ENCODE peak calls at places on chromosomes 3 and 15, in four cellular contexts. One of them, this sample, is unnamed.

GRCh38 chr3:12228461-12228860 is 60.4 kb upstream of the PPARG start:
- DNase-seq in ovary: no peak
- DNase-seq in left lung: no peak
- DNase-seq in hepatocyte: no peak
- DNase-seq in this sample: no peak

GRCh38 chr3:23840521-23840920 is 34.8 kb downstream of the UBE2E1 start:
- DNase-seq in hepatocyte: peak; percentile 19
- DNase-seq in ovary: no peak
- DNase-seq in left lung: no peak
- DNase-seq in this sample: no peak

GRCh38 chr3:49872801-49873281 is 3.1 kb upstream of the CAMKV start:
- DNase-seq in hepatocyte: peak; percentile 65
- DNase-seq in left lung: no peak
- DNase-seq in ovary: no peak
- DNase-seq in this sample: no peak

GRCh38 chr3:39378092-39378491 is 5.1 kb upstream of the SLC25A38 start:
- DNase-seq in left lung: no peak
- DNase-seq in hepatocyte: peak; percentile 79
- DNase-seq in ovary: peak; percentile 17
- DNase-seq in this sample: peak; percentile 65

GRCh38 chr15:26087395-26087794 is 224.3 kb upstream of the ATP10A start:
- DNase-seq in hepatocyte: no peak
- DNase-seq in left lung: no peak
- DNase-seq in ovary: no peak
- DNase-seq in this sample: peak; percentile 72

GRCh38 chr15:38217181-38217580 is 35.5 kb upstream of the SPRED1 start:
- DNase-seq in ovary: no peak
- DNase-seq in hepatocyte: no peak
- DNase-seq in left lung: no peak
- DNase-seq in this sample: peak; percentile 69

GRCh38 chr15:39248204-39248603 is 332.7 kb upstream of the THBS1 start:
- DNase-seq in hepatocyte: no peak
- DNase-seq in ovary: no peak
- DNase-seq in left lung: no peak
- DNase-seq in this sample: peak; percentile 41

GRCh38 chr3:145911016-145911415 is 250.0 kb downstream of the PLOD2 start:
- DNase-seq in hepatocyte: no peak
- DNase-seq in left lung: no peak
- DNase-seq in ovary: no peak
- DNase-seq in this sample: no peak

GRCh38 chr3:31361391-31362273 is 171.1 kb upstream of the STT3B start:
- DNase-seq in ovary: no peak
- DNase-seq in hepatocyte: no peak
- DNase-seq in left lung: no peak
- DNase-seq in this sample: no peak

GRCh38 chr3:127754411-127755304 is 67.7 kb downstream of the MGLL start:
- DNase-seq in left lung: no peak
- DNase-seq in hepatocyte: no peak
- DNase-seq in ovary: no peak
- DNase-seq in this sample: no peak

GRCh38 chr3:21644268-21644667 is 106.7 kb downstream of the ZNF385D start:
- DNase-seq in hepatocyte: no peak
- DNase-seq in left lung: no peak
- DNase-seq in ovary: no peak
- DNase-seq in this sample: no peak
- TF ChIP-seq CTCF in hepatocyte: no peak
- TF ChIP-seq CTCF in left lung: no peak
- TF ChIP-seq CTCF in ovary: no peak
- TF ChIP-seq CTCF in this sample: no peak

GRCh38 chr3:150830094-150830681 is 67.2 kb upstream of the SIAH2 start:
- DNase-seq in hepatocyte: peak; percentile 17
- DNase-seq in ovary: no peak
- DNase-seq in left lung: no peak
- DNase-seq in this sample: peak; percentile 8
- TF ChIP-seq CTCF in hepatocyte: peak; percentile 27
- TF ChIP-seq CTCF in ovary: no peak
- TF ChIP-seq CTCF in left lung: no peak
- TF ChIP-seq CTCF in this sample: peak; percentile 5

GRCh38 chr3:16060358-16060852 is 114.1 kb upstream of the GALNT15 start:
- DNase-seq in left lung: no peak
- DNase-seq in hepatocyte: peak; percentile 75
- DNase-seq in ovary: peak; percentile 74
- DNase-seq in this sample: peak; percentile 96
- TF ChIP-seq CTCF in left lung: no peak
- TF ChIP-seq CTCF in hepatocyte: no peak
- TF ChIP-seq CTCF in ovary: no peak
- TF ChIP-seq CTCF in this sample: peak; percentile 44

GRCh38 chr3:195165790-195166189 is 105.2 kb downstream of the XXYLT1 start:
- DNase-seq in left lung: no peak
- DNase-seq in ovary: no peak
- DNase-seq in hepatocyte: no peak
- DNase-seq in this sample: no peak
- TF ChIP-seq CTCF in left lung: no peak
- TF ChIP-seq CTCF in ovary: no peak
- TF ChIP-seq CTCF in hepatocyte: no peak
- TF ChIP-seq CTCF in this sample: no peak

GRCh38 chr3:173876476-173876875 is 478.9 kb downstream of the NLGN1 start:
- DNase-seq in hepatocyte: no peak
- DNase-seq in left lung: no peak
- DNase-seq in ovary: no peak
- DNase-seq in this sample: no peak
- TF ChIP-seq CTCF in hepatocyte: peak; percentile 18
- TF ChIP-seq CTCF in left lung: no peak
- TF ChIP-seq CTCF in ovary: no peak
- TF ChIP-seq CTCF in this sample: peak; percentile 2

GRCh38 chr15:67906382-67906781 is 66.5 kb upstream of the RNU6-1 start:
- DNase-seq in left lung: no peak
- DNase-seq in ovary: no peak
- DNase-seq in hepatocyte: no peak
- DNase-seq in this sample: peak; percentile 13
- TF ChIP-seq CTCF in left lung: no peak
- TF ChIP-seq CTCF in ovary: no peak
- TF ChIP-seq CTCF in hepatocyte: no peak
- TF ChIP-seq CTCF in this sample: no peak

DNA sequence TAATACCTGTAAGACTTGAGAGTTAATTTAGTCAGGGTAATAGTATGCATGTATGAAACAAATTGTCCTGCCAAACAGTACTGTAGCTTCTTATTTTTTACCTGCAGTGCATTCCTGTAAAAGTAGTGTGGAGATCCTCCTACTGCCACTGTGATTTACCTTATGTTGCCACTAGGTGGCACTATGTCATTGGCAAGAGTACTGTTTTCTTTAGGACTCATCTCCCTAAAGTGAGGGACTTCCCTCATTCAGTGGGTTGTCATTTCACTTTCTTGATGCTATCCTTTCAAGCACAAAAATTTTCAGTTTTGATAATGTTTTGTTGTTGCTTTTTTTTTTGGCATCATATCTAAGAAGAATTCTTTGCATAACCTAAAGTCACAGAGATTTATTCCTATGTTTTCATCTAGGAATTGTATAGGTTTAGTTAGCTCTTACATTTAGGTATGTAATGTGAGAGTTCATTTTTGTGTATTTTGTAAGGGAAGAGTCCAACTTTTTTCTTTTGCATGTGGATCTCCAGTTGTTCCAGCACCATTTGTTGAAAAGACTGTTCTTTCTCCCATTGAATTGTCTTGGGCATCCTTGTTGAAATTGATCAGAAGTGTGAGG is 105.7 kb downstream of the AKAP13 start:
- DNase-seq in hepatocyte: peak; percentile 86
- DNase-seq in ovary: peak; percentile 36
- DNase-seq in left lung: no peak
- DNase-seq in this sample: peak; percentile 81
- TF ChIP-seq CTCF in hepatocyte: peak; percentile 70
- TF ChIP-seq CTCF in ovary: peak; percentile 74
- TF ChIP-seq CTCF in left lung: peak; percentile 87
- TF ChIP-seq CTCF in this sample: peak; percentile 70

GRCh38 chr15:101017041-101017754 is 98.0 kb downstream of the LRRK1 start:
- DNase-seq in left lung: no peak
- DNase-seq in hepatocyte: no peak
- DNase-seq in ovary: no peak
- DNase-seq in this sample: no peak
- TF ChIP-seq CTCF in left lung: no peak
- TF ChIP-seq CTCF in hepatocyte: peak; percentile 21
- TF ChIP-seq CTCF in ovary: no peak
- TF ChIP-seq CTCF in this sample: no peak

This sample was measured in bronchial epithelial cell.